ENCODE peak calls at places on chromosomes 7 and 10, in four cellular contexts. X is ascending aorta; J is CD4-positive, alpha-beta T cell; Q is caudate nucleus. L is an unnamed sample.

GRCh38 chr7:65951837-65952578 is 30.0 kb downstream of the GUSB start:
- DNase-seq in X (no peak), J (no peak), Q (no peak), L (no peak)

GRCh38 chr10:76717141-76717540 is 920.5 kb downstream of the KCNMA1 start:
- DNase-seq in X (no peak), J (no peak), Q (no peak), L (no peak)

GRCh38 chr10:8050561-8051108 is 3.9 kb upstream of the GATA3 start:
- DNase-seq in X (no peak), J (no peak), Q (no peak), L (no peak)

GRCh38 chr7:8365499-8366110 is 67.8 kb upstream of the NXPH1 start:
- DNase-seq in X (no peak), J (no peak), Q (no peak), L (no peak)

GRCh38 chr7:157513682-157514081 is 176.9 kb downstream of the DNAJB6 start:
- DNase-seq in X (no peak), J (no peak), Q (no peak), L (no peak)

GRCh38 chr7:73799282-73800141 is 29.4 kb upstream of the CLDN3 start:
- DNase-seq in X (no peak), J (no peak), Q (no peak), L (no peak)

GRCh38 chr7:46776790-46777189 is 805.1 kb downstream of the TNS3 start:
- DNase-seq in X (no peak), J (no peak), Q (no peak), L (no peak)

GRCh38 chr10:86968994-86969355 is 693 bp downstream of the ADIRF start:
- DNase-seq in X (no peak), J (no peak), Q (no peak), L (no peak)

DNA sequence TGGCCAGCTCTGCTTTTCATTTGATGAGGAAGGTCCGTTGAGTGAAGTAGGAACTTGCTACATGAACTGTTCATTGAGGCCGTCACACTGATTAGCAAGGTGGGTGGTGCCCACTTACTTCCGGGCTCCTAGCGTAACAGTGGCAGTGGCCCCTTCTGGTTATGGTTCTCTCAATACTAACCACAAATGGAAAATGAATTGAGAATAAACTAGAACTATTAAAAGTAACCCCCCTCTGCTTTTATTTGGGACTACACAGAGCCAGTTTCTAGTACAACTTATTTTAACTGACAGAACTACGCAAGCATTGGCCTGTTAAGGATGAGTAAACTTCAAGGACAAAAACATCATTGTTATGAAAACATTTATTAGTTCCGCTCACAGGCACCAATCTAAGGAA is 519.1 kb downstream of the INHBA start:
- DNase-seq in X (no peak), J (no peak), Q (no peak), L (no peak)
- H3K27ac ChIP-seq in X (no peak), J (no peak), Q (no peak), L (no peak)

DNA sequence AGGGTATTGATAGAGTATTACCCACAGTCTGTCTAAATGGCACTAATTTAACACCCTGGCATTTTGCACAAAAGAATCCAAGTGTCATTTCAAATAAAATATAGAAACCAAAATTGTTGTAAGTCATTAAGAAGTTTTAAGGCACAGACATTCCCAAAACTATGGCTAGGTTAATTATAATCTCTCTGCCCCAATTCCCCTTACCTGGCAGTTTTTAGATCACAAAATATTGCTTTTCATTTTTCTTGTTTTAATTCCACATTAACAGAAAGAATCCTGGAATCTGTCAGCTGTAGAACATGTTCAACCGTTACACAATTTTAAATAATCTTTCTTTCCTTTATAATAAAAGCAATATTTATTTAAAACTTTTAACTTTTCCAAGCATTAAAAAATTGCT is 56.1 kb upstream of the PALS2 start:
- DNase-seq in X (no peak), J (no peak), Q (no peak), L (no peak)
- H3K27ac ChIP-seq in X (no peak), J (no peak), Q (no peak), L (no peak)

DNA sequence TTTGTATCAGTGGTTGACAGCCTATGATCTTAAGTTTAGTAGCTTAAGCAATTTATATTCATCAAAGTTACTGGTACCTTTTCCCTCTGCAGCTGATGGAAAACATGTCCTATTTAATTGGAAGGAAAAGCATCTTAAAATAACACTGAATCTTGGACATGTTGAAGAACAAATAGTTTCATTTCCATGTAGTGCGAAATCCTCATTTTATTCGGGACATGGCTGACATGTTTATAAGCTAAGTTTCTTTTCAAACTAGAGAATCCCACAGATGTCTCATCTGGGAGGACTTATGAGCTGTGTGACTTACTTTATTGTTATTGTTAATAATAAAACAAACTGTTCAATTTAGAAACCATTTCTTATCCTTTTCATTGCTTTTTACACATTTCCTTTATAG is 461.0 kb downstream of the SUGCT start:
- DNase-seq in X (no peak), J (no peak), Q (no peak), L (no peak)
- H3K27ac ChIP-seq in X (peak), J (no peak), Q (no peak), L (no peak)

DNA sequence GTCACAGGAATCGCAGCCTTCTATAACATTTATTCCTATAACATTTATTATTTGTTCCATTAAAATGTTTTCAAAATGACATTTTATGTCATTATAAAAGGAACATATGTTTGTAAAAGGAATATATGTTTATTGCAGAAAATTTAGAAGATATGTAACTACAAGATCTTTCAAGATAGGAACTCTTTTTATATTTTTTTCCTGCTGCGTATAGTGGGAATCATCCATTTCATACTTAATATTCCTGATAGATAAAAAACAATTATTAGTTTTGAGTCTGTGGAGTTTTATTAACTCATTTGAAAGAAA is 55.6 kb downstream of the CCNY start:
- DNase-seq in X (no peak), J (no peak), Q (no peak), L (no peak)
- H3K27ac ChIP-seq in X (no peak), J (no peak), Q (no peak), L (no peak)

GRCh38 chr7:87220734-87221215 is 1.2 kb upstream of the TMEM243 start:
- DNase-seq in X (no peak), J (no peak), Q (no peak), L (no peak)
- H3K27ac ChIP-seq in X (no peak), J (no peak), Q (peak), L (no peak)

DNA sequence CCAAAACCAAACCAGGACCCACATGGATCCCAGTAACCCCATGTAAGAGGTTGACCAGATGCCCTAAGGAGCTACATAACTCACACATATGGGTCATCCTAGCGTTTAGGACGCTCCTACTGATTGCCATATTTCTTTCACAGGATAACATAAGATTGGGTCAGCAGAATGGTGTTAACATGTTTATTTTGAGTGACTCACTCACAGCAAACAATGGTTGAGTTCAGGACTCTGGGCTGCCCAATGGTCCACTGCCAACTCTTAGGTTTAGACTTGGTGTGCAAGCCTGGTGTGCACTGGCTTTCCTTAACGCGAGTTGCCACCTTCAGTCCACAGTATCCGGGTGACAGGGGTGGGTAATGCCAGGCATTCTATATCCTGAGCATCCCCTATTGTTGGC is 211.5 kb downstream of the GPAM start:
- DNase-seq in X (no peak), J (no peak), Q (no peak), L (no peak)
- H3K27ac ChIP-seq in X (no peak), J (no peak), Q (no peak), L (no peak)

DNA sequence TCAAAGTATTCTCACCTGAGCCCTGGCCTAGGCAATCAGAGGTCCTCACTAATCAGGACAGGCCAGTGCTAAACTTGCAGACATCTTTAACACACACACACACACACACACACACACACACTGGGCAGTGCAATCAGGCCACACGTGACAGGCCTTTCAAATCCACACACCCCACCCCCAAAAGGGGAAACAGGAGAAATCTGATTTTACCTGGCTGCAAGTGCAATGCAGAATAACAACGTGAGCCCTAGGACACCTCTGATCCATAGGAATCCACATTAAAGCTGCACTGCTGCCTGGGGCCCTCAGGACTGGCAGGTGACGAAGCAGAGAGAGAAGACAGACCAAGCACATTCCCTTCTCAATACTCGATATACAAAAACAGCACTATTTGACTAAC is 218.9 kb downstream of the FAM107B start:
- DNase-seq in X (no peak), J (no peak), Q (no peak), L (no peak)
- H3K27ac ChIP-seq in X (peak), J (peak), Q (peak), L (peak)

GRCh38 chr7:132116369-132116768 is 459.9 kb downstream of the PLXNA4 start:
- DNase-seq in X (no peak), J (no peak), Q (no peak), L (no peak)
- H3K27ac ChIP-seq in X (no peak), J (no peak), Q (no peak), L (no peak)